ENCODE peak calls at places on chromosome 22, in four cellular contexts. N, B, P and U are unnamed samples.

GRCh38 chr22:21450858-21451331 is 16.3 kb upstream of the TMEM191C start:
- DNase-seq in B (no peak), P (no peak), N (no peak), U (no peak)

GRCh38 chr22:45197606-45198462 is 34.1 kb downstream of the NUP50 start:
- DNase-seq in N (no peak), B (no peak), P (no peak), U (no peak)

GRCh38 chr22:26846645-26847044 is 189.3 kb downstream of the MIAT start:
- DNase-seq in B (no peak), N (no peak), P (peak; percentile 40), U (no peak)

GRCh38 chr22:41709341-41709740 is 10.0 kb downstream of the MEI1 start:
- DNase-seq in N (no peak), B (no peak), P (no peak), U (no peak)

GRCh38 chr22:47390026-47390970 is 627.8 kb downstream of the TBC1D22A start:
- DNase-seq in B (no peak), P (no peak), N (no peak), U (no peak)

GRCh38 chr22:27197618-27198017 is 540.2 kb downstream of the MIAT start:
- DNase-seq in N (no peak), B (no peak), P (no peak), U (no peak)

GRCh38 chr22:43811777-43812148 is 342 bp downstream of the EFCAB6 start:
- DNase-seq in B (no peak), P (no peak), N (no peak), U (no peak)

GRCh38 chr22:37378642-37379058 is 48.6 kb downstream of the ELFN2 start:
- DNase-seq in P (no peak), B (no peak), N (no peak), U (no peak)

GRCh38 chr22:40463017-40463631 is 92.7 kb downstream of the SGSM3 start:
- DNase-seq in P (no peak), B (no peak), N (no peak), U (no peak)

GRCh38 chr22:39500101-39500500 is 2.0 kb upstream of the MIEF1 start:
- DNase-seq in P (no peak), N (no peak), B (no peak), U (no peak)

GRCh38 chr22:37924386-37925065 is 18.4 kb downstream of the MICALL1 start:
- DNase-seq in P (no peak), N (no peak), B (no peak), U (no peak)

GRCh38 chr22:18063311-18063710 is 14.5 kb upstream of the PEX26 start:
- DNase-seq in N (no peak), P (no peak), B (no peak), U (peak; percentile 69)

GRCh38 chr22:44157916-44158618 is 22.7 kb upstream of the PARVG start:
- DNase-seq in P (no peak), N (no peak), B (no peak), U (no peak)

GRCh38 chr22:49640366-49641095 is 187.1 kb downstream of the BRD1 start:
- DNase-seq in B (no peak), N (no peak), P (no peak), U (no peak)

GRCh38 chr22:47963660-47964059 is 1201.2 kb downstream of the TBC1D22A start:
- DNase-seq in N (no peak), P (no peak), B (no peak), U (no peak)

GRCh38 chr22:29310863-29311339 is 4.5 kb downstream of the GAS2L1 start:
- DNase-seq in N (peak; percentile 16), B (no peak), P (peak; percentile 99), U (peak; percentile 87)